ENCODE peak calls at places on chromosomes 11 and 22, in six cellular contexts. P, D, L, K, Z and W are unnamed samples.

GRCh38 chr11:128026596-128026995 is 560.8 kb downstream of the ETS1 start:
- DNase-seq in P (no peak), D (no peak), L (no peak), K (no peak), Z (peak), W (peak)

GRCh38 chr22:33006220-33006954 is 51.8 kb downstream of the SYN3 start:
- DNase-seq in P (no peak), D (no peak), L (no peak), K (no peak), Z (no peak), W (no peak)

GRCh38 chr11:29310706-29311342 is 706.0 kb downstream of the KCNA4 start:
- DNase-seq in P (no peak), D (no peak), L (no peak), K (no peak), Z (no peak), W (no peak)

GRCh38 chr11:89521792-89522191 is 30.6 kb upstream of the NOX4 start:
- DNase-seq in P (no peak), D (no peak), L (no peak), K (no peak), Z (no peak), W (no peak)

GRCh38 chr22:23063539-23064380 is 6.6 kb upstream of the GNAZ start:
- DNase-seq in P (no peak), D (no peak), L (no peak), K (no peak), Z (no peak), W (no peak)

GRCh38 chr11:18010977-18011586 is 1.8 kb downstream of the SERGEF start:
- DNase-seq in P (no peak), D (no peak), L (peak), K (no peak), Z (no peak), W (no peak)

GRCh38 chr11:125433454-125434121 is 62.5 kb downstream of the FEZ1 start:
- DNase-seq in P (peak), D (no peak), L (no peak), K (no peak), Z (no peak), W (peak)

GRCh38 chr22:23684051-23684450 is 6.8 kb upstream of the RGL4 start:
- DNase-seq in P (no peak), D (no peak), L (no peak), K (no peak), Z (no peak), W (no peak)

GRCh38 chr22:36321797-36322601 is 65.8 kb downstream of the MYH9 start:
- DNase-seq in P (no peak), D (no peak), L (no peak), K (no peak), Z (no peak), W (no peak)

GRCh38 chr11:132844956-132845355 is 687.3 kb downstream of the OPCML start:
- DNase-seq in P (no peak), D (no peak), L (no peak), K (no peak), Z (peak), W (peak)

GRCh38 chr11:20178976-20179375 is 18.7 kb upstream of the DBX1 start:
- DNase-seq in P (no peak), D (no peak), L (no peak), K (no peak), Z (no peak), W (no peak)

GRCh38 chr22:32233091-32233490 is 22.1 kb downstream of the SLC5A4 start:
- DNase-seq in P (no peak), D (no peak), L (no peak), K (no peak), Z (no peak), W (no peak)

GRCh38 chr11:19698493-19699292 is 13.9 kb upstream of the NAV2 start:
- DNase-seq in P (no peak), D (no peak), L (no peak), K (no peak), Z (no peak), W (no peak)

GRCh38 chr22:19430890-19431541 is 517 bp downstream of the HIRA start:
- DNase-seq in P (peak), D (no peak), L (peak), K (peak), Z (no peak), W (no peak)

GRCh38 chr11:77071671-77072605 is 5.2 kb downstream of the CAPN5 start:
- DNase-seq in P (no peak), D (no peak), L (no peak), K (no peak), Z (no peak), W (no peak)

GRCh38 chr11:130428692-130429681 is 578 bp upstream of the ADAMTS8 start:
- DNase-seq in P (no peak), D (no peak), L (no peak), K (no peak), Z (no peak), W (no peak)

GRCh38 chr11:128603003-128603715 is 15.8 kb upstream of the ETS1 start:
- DNase-seq in P (no peak), D (no peak), L (no peak), K (no peak), Z (no peak), W (no peak)

GRCh38 chr11:65868076-65868667 is 4.4 kb downstream of the EFEMP2 start:
- DNase-seq in P (no peak), D (no peak), L (no peak), K (no peak), Z (no peak), W (no peak)

GRCh38 chr11:74755395-74755995 is 6.8 kb downstream of the RNF169 start:
- DNase-seq in P (no peak), D (no peak), L (no peak), K (no peak), Z (no peak), W (no peak)

GRCh38 chr22:33873186-33873585 is 47.1 kb downstream of the LARGE1 start:
- DNase-seq in P (no peak), D (no peak), L (no peak), K (no peak), Z (no peak), W (no peak)

GRCh38 chr11:122095950-122096942 is 19.8 kb downstream of the BLID start:
- DNase-seq in P (no peak), D (no peak), L (no peak), K (no peak), Z (no peak), W (no peak)